ENCODE peak calls at places on chromosome 22, in six cellular contexts. F, Z, N, B, L and Y are unnamed samples. For H3K4me1, the result is how much of the 10 kb centered on the place peaks cover.

GRCh38 chr22:27749597-27750225 is 51.8 kb downstream of the MN1 start:
- DNase-seq in F (no peak), Z (no peak), N (no peak), B (no peak), L (no peak), Y (no peak)

GRCh38 chr22:39570226-39570625 is 327 bp upstream of the CACNA1I start:
- DNase-seq in F (no peak), Z (no peak), N (no peak), B (no peak), L (no peak), Y (no peak)

GRCh38 chr22:46971141-46971775 is 208.8 kb downstream of the TBC1D22A start:
- DNase-seq in F (no peak), Z (peak), N (peak), B (no peak), L (no peak), Y (no peak)

GRCh38 chr22:39577361-39577760 is 6.8 kb downstream of the CACNA1I start:
- DNase-seq in F (no peak), Z (no peak), N (no peak), B (no peak), L (no peak), Y (no peak)

GRCh38 chr22:26743149-26743548 is 85.8 kb downstream of the MIAT start:
- DNase-seq in F (no peak), Z (no peak), N (no peak), B (no peak), L (no peak), Y (no peak)

GRCh38 chr22:31764785-31765184 is 11.0 kb downstream of the DEPDC5 start:
- DNase-seq in F (no peak), Z (no peak), N (no peak), B (no peak), L (no peak), Y (no peak)

GRCh38 chr22:49482811-49483210 is 344.9 kb downstream of the BRD1 start:
- DNase-seq in F (no peak), Z (no peak), N (no peak), B (no peak), L (no peak), Y (no peak)

GRCh38 chr22:49345896-49346295 is 481.8 kb downstream of the BRD1 start:
- DNase-seq in F (peak), Z (no peak), N (no peak), B (no peak), L (no peak), Y (no peak)

GRCh38 chr22:48098243-48098935 is 1335.9 kb downstream of the TBC1D22A start:
- DNase-seq in F (no peak), Z (no peak), N (no peak), B (peak), L (no peak), Y (peak)

GRCh38 chr22:40826984-40827741 is 8.0 kb upstream of the SLC25A17 start:
- DNase-seq in F (no peak), Z (no peak), N (no peak), B (no peak), L (no peak), Y (no peak)

GRCh38 chr22:27952091-27952490 is 33.0 kb upstream of the PITPNB start:
- DNase-seq in F (no peak), Z (no peak), N (no peak), B (no peak), L (no peak), Y (no peak)

GRCh38 chr22:16959345-16959930 is 48.6 kb downstream of the GAB4 start:
- DNase-seq in F (no peak), Z (no peak), N (no peak), B (no peak), L (no peak), Y (no peak)
- H3K4me1 ChIP-seq in F (under half), Z (under half), N (under half), B (under half), L (under half), Y (under half)

GRCh38 chr22:20931126-20931654 is 14.0 kb downstream of the CRKL start:
- DNase-seq in F (no peak), Z (no peak), N (no peak), B (no peak), L (no peak), Y (no peak)

GRCh38 chr22:20930004-20930403 is 12.8 kb downstream of the CRKL start:
- DNase-seq in F (no peak), Z (no peak), N (no peak), B (no peak), L (no peak), Y (no peak)

GRCh38 chr22:20928573-20928967 is 11.4 kb downstream of the CRKL start:
- DNase-seq in F (no peak), Z (no peak), N (no peak), B (no peak), L (no peak), Y (no peak)

GRCh38 chr22:20926243-20926642 is 9.0 kb downstream of the CRKL start:
- DNase-seq in F (no peak), Z (no peak), N (no peak), B (no peak), L (no peak), Y (no peak)

DNA sequence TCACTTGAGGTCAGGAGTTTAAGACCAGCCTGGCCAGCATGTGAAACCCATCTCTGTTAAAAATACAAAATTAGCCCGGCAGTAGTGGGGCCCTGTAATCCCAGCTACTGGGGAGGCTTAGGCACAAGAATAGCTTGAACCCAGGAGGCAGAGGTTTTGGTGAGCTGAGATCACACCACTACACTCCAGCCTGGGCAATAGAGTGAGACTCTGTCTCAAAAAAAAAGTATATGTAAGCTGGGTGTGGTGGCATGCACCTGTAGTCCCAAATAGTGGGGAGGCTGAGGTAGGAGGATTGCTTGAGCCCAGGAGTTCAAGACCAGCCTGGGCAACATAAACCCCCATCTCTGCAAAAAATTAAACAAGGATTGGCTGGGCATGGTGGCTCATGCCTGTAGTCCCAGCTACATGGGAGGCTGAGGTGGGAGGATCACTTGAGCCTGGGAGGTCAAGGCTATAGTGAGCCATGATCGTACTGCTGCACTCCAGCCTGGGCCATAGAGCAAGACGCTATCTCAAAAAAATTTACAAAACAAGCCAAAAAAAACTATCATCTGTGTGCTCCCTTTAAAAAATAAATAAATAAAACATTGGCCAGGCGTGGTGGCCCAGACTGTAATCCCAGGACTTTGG is 10.8 kb downstream of the CRKL start:
- DNase-seq in F (no peak), Z (no peak), N (no peak), B (no peak), L (no peak), Y (no peak)
- H3K27ac ChIP-seq in F (no peak), Z (no peak), N (no peak), B (no peak), L (no peak), Y (no peak)

DNA sequence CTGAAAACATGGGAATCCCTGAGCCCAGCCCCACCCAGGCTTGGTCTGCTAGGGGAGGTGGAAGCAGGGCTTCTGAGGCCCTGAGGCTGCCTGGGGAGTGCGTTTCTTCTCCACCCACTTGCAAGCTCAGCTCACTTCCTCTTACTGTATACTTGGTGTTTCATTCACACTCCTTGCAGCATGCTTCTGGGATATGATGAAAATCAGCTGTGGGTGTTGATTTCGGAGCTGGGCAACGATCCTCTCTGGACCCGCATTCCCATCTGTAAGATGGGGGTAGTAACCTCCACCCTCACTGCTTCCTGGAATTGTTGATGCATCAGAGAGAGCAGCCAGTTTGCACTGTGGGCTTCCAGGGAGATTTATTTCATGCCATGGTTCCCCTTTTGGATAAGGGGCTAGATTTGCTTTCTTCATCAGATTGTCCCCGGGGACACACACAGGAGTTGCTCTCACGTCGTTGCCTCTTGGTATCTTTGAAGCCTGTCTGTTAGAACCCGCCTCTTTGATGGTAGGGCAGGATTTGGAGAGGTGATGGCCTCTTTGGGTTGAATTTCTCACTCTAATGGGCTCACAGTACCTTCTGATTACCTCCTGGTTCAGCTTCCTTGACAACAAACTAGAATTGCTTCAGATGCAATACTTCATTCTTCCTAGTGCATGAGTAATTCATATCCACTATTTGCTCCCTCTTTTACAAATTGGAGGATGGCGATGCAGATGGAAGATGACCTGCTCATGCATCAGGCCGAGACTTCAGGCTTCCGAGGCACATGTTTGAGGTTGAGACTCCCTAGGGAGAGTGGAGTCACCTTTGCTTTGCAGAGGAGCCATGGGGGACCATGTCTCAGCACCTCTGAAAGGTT is 40.4 kb downstream of the BCR start:
- DNase-seq in F (peak), Z (no peak), N (no peak), B (peak), L (no peak), Y (peak)
- H3K4me1 ChIP-seq in F (half or more), Z (half or more), N (half or more), B (half or more), L (half or more), Y (under half)

GRCh38 chr22:29307658-29308147 is 1.3 kb downstream of the GAS2L1 start:
- DNase-seq in F (no peak), Z (peak), N (no peak), B (no peak), L (no peak), Y (no peak)
- H3K27ac ChIP-seq in F (peak), Z (no peak), N (peak), B (no peak), L (no peak), Y (no peak)

GRCh38 chr22:44746836-44747519 is 5.4 kb upstream of the ARHGAP8 start:
- DNase-seq in F (no peak), Z (no peak), N (no peak), B (no peak), L (no peak), Y (no peak)

GRCh38 chr22:44752285-44753188 is at the start of gene ARHGAP8:
- DNase-seq in F (peak), Z (peak), N (no peak), B (no peak), L (no peak), Y (peak)

GRCh38 chr22:44753189-44754042 is 1.0 kb downstream of the ARHGAP8 start:
- DNase-seq in F (no peak), Z (no peak), N (no peak), B (no peak), L (no peak), Y (no peak)

GRCh38 chr22:44748524-44748923 is 3.9 kb upstream of the ARHGAP8 start:
- DNase-seq in F (no peak), Z (no peak), N (no peak), B (no peak), L (no peak), Y (no peak)

DNA sequence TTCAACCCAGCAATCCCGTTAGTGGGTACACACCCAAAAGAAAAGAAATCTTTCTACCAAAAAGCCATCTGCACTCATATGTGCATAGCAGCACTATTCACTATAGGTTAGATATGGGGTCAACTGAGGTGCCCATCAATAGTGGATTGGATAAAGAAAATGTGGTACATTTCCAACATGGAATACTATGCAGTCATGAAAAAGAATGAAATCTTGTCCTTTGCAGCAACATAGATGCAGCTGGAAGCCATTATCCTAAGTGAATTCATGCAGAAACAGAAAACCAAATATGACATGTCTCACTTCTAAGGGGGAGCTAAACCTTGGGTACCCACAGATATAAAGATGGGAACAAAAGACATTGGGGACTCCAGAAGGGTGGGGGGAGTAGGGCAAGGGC is 1.9 kb upstream of the ARHGAP8 start:
- DNase-seq in F (no peak), Z (no peak), N (no peak), B (no peak), L (no peak), Y (no peak)
- H3K4me1 ChIP-seq in F (under half), Z (under half), N (under half), B (under half), L (under half), Y (under half)

GRCh38 chr22:30469165-30469564 is 2.7 kb downstream of the SEC14L3 start:
- DNase-seq in F (no peak), Z (no peak), N (no peak), B (no peak), L (no peak), Y (no peak)

GRCh38 chr22:30472994-30473720 is 1.3 kb upstream of the SEC14L3 start:
- DNase-seq in F (no peak), Z (no peak), N (no peak), B (no peak), L (no peak), Y (no peak)

GRCh38 chr22:30474121-30474520 is 2.3 kb upstream of the SEC14L3 start:
- DNase-seq in F (no peak), Z (no peak), N (no peak), B (no peak), L (no peak), Y (no peak)

GRCh38 chr22:30471616-30472318 is at the start of gene SEC14L3:
- DNase-seq in F (no peak), Z (no peak), N (no peak), B (no peak), L (no peak), Y (no peak)

GRCh38 chr22:30470655-30471054 is 1.2 kb downstream of the SEC14L3 start:
- DNase-seq in F (no peak), Z (no peak), N (no peak), B (no peak), L (no peak), Y (no peak)
- H3K27ac ChIP-seq in F (no peak), Z (no peak), N (no peak), B (no peak), L (no peak), Y (no peak)

GRCh38 chr22:41915035-41915782 is at the start of gene SHISA8:
- DNase-seq in F (peak), Z (peak), N (no peak), B (no peak), L (peak), Y (peak)
- H3K4me1 ChIP-seq in F (under half), Z (under half), N (under half), B (under half), L (under half), Y (under half)

GRCh38 chr22:35400335-35400680 is 368 bp downstream of the MCM5 start:
- DNase-seq in F (no peak), Z (no peak), N (no peak), B (peak), L (peak), Y (no peak)
- H3K27ac ChIP-seq in F (peak), Z (peak), N (peak), B (peak), L (peak), Y (peak)

GRCh38 chr22:37568448-37569008 is 8.2 kb downstream of the CDC42EP1 start:
- DNase-seq in F (no peak), Z (no peak), N (no peak), B (no peak), L (no peak), Y (no peak)
- H3K4me1 ChIP-seq in F (half or more), Z (under half), N (half or more), B (under half), L (under half), Y (under half)

DNA sequence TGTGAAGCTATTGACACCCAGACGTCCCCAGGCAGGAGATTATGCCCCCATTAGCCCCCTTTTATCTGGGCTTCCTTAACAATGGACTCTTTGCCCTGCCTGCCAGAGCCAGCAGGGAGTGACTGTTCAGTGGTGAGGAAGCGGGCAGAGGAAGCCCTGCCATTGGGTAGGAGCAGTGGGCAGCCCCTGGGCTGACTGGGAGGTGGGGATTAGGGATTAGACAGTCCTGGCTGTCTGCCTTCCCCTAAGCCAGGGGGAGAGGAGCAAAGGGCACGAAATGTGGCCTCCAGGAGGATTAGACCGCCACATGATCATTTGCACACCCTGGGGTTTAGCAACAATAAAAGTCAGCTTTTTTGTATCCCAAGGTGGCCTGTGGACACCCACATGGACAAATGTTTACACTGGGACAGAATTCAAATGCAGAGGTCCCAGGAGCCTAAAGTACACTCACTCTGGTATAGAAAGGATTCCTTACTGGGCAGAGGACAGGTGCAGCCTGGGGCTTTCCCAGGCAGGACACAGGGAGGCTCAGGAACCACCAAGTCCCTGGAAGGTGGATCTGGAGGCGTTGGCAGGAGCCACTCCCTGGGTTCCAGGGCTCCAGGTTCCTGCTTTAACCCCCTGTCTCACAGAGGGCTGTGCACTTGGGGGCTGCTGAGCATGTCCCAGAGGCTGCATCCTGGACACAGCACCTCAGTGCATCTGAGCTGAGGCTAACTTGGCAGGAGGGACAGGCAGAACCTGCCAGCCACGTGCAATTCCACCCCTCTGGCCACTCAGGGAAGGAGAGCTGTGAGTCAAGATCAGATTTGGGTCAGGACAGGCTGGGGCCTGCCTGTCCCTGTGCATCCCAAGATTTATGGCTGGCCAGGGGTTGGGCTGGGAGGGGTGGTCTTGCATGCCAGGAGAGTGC is 2.1 kb downstream of the PNPLA3 start:
- DNase-seq in F (peak), Z (no peak), N (no peak), B (no peak), L (no peak), Y (no peak)
- H3K27ac ChIP-seq in F (no peak), Z (no peak), N (no peak), B (no peak), L (no peak), Y (no peak)